ENCODE peak calls at places on chromosome 12, in four cellular contexts. L, N, F and H are unnamed samples.

GRCh38 chr12:9043766-9044165 is 54.4 kb downstream of the KLRG1 start:
- DNase-seq in L (no peak), N (no peak), F (no peak), H (no peak)

GRCh38 chr12:81296556-81297305 is 218.9 kb downstream of the ACSS3 start:
- DNase-seq in N (no peak), F (no peak), L (no peak), H (no peak)

GRCh38 chr12:39972119-39972518 is 133.8 kb downstream of the SLC2A13 start:
- DNase-seq in L (no peak), N (no peak), F (no peak), H (no peak)

GRCh38 chr12:109999983-110000505 is 814 bp downstream of the ANKRD13A start:
- DNase-seq in F (no peak), L (no peak), N (no peak), H (no peak)

GRCh38 chr12:6666211-6666610 is 3.3 kb upstream of the ING4 start:
- DNase-seq in N (no peak), F (no peak), L (no peak), H (no peak)

GRCh38 chr12:72214163-72214562 is 58.0 kb upstream of the TRHDE start:
- DNase-seq in F (no peak), L (no peak), N (no peak), H (no peak)

GRCh38 chr12:20444595-20445170 is 76.3 kb downstream of the PDE3A start:
- DNase-seq in F (no peak), L (no peak), N (no peak), H (no peak)

GRCh38 chr12:103482365-103482764 is 13.4 kb downstream of the C12orf42 start:
- DNase-seq in F (no peak), L (no peak), N (no peak), H (no peak)

GRCh38 chr12:53232641-53233538 is 881 bp upstream of the RARG start:
- DNase-seq in N (peak), F (peak), L (peak), H (no peak)

GRCh38 chr12:93315907-93316622 is 61.7 kb upstream of the NUDT4 start:
- DNase-seq in N (no peak), F (no peak), L (no peak), H (no peak)

GRCh38 chr12:69044887-69045286 is 111.9 kb upstream of the CPM start:
- DNase-seq in N (no peak), L (no peak), F (peak), H (no peak)

GRCh38 chr12:24560867-24561266 is 388.0 kb downstream of the BCAT1 start:
- DNase-seq in F (no peak), L (no peak), N (no peak), H (peak)

GRCh38 chr12:109764776-109765492 is 51.3 kb downstream of the FAM222A start:
- DNase-seq in N (no peak), L (peak), F (no peak), H (no peak)

GRCh38 chr12:18868673-18869072 is 130.8 kb downstream of the CAPZA3 start:
- DNase-seq in L (no peak), F (no peak), N (no peak), H (no peak)